ENCODE peak calls at places on chromosome 20, in six cellular contexts. X is NCI-H524; J is T-cell; L is SK-N-MC; M is right lobe of liver; S is stimulated activated naive CD4-positive, alpha-beta T cell treated with Interleukin-2 at 50 U/mL for 16 hours. B is an unnamed sample.

GRCh38 chr20:17873410-17874270 is 95.0 kb downstream of the SNX5 start:
- DNase-seq in J (no peak), S (no peak), L (peak), M (peak), X (peak), B (no peak)

GRCh38 chr20:4469910-4470309 is 251.8 kb upstream of the PRND start:
- DNase-seq in X (no peak), L (no peak), S (no peak), J (no peak), M (no peak), B (no peak)

GRCh38 chr20:14992071-14992654 is 654.8 kb upstream of the FLRT3 start:
- DNase-seq in X (no peak), J (no peak), M (no peak), S (no peak), L (no peak), B (no peak)

GRCh38 chr20:63738687-63739128 is 868 bp upstream of the SLC2A4RG start:
- DNase-seq in M (peak), S (peak), X (no peak), L (no peak), J (no peak), B (no peak)

GRCh38 chr20:38167851-38168760 is 3.0 kb upstream of the TGM2 start:
- DNase-seq in M (peak), X (no peak), J (no peak), L (no peak), S (no peak), B (no peak)

GRCh38 chr20:48405909-48406308 is 421.9 kb downstream of the PREX1 start:
- DNase-seq in J (no peak), M (no peak), L (no peak), X (no peak), S (no peak), B (no peak)

GRCh38 chr20:33568378-33569289 is 78.7 kb downstream of the CBFA2T2 start:
- DNase-seq in J (no peak), M (no peak), L (no peak), X (peak), S (no peak), B (no peak)

GRCh38 chr20:568865-569415 is 25.4 kb upstream of the CSNK2A1 start:
- DNase-seq in S (no peak), L (no peak), X (peak), M (no peak), J (no peak), B (no peak)

GRCh38 chr20:39004508-39004907 is 42.4 kb downstream of the DHX35 start:
- DNase-seq in J (peak), M (no peak), L (no peak), S (no peak), X (peak), B (no peak)

GRCh38 chr20:23856226-23856625 is 23.3 kb downstream of the CST5 start:
- DNase-seq in X (no peak), L (no peak), S (no peak), J (no peak), M (no peak), B (no peak)

GRCh38 chr20:47221036-47221625 is 135.4 kb downstream of the ZMYND8 start:
- DNase-seq in M (no peak), X (no peak), J (no peak), S (no peak), L (no peak), B (no peak)

GRCh38 chr20:7220755-7221154 is 453.3 kb downstream of the BMP2 start:
- DNase-seq in X (no peak), L (no peak), M (no peak), S (no peak), J (no peak), B (no peak)

GRCh38 chr20:18805881-18806280 is 7.7 kb upstream of the SCP2D1 start:
- DNase-seq in S (no peak), M (no peak), L (no peak), J (no peak), X (no peak), B (no peak)

GRCh38 chr20:58870293-58871014 is 17.9 kb downstream of the GNAS start:
- DNase-seq in X (peak), L (no peak), J (peak), M (peak), S (peak), B (peak)

GRCh38 chr20:44911264-44911921 is 1.5 kb downstream of the PABPC1L start:
- DNase-seq in J (peak), L (no peak), X (no peak), M (peak), S (no peak), B (peak)

GRCh38 chr20:49712918-49713778 is 530 bp downstream of the B4GALT5 start:
- DNase-seq in S (no peak), L (no peak), M (peak), J (no peak), X (no peak), B (no peak)

GRCh38 chr20:53691060-53691810 is 97.6 kb upstream of the ZNF217 start:
- DNase-seq in S (no peak), M (no peak), X (no peak), L (no peak), J (no peak), B (no peak)

GRCh38 chr20:19824861-19825260 is 66.8 kb downstream of the RIN2 start:
- DNase-seq in S (no peak), X (no peak), J (no peak), L (no peak), M (no peak), B (no peak)